ENCODE peak calls at places on chromosomes 3 and 15, in ten cellular contexts. One of them, this sample, is unnamed.

GRCh38 chr3:184377882-184378445 is at the start of gene THPO:
- DNase-seq in retina: no peak
- DNase-seq in WERI-Rb-1: peak
- DNase-seq in left ventricle myocardium superior: no peak
- DNase-seq in sigmoid colon: peak
- DNase-seq in neural crest cell: no peak
- DNase-seq in MM.1S: no peak
- DNase-seq in GM13976: no peak
- DNase-seq in left cardiac atrium: no peak
- DNase-seq in ureter: no peak
- DNase-seq in this sample: no peak

GRCh38 chr15:69082556-69082955 is 68.1 kb downstream of the NOX5 start:
- DNase-seq in retina: no peak
- DNase-seq in WERI-Rb-1: no peak
- DNase-seq in left ventricle myocardium superior: no peak
- DNase-seq in sigmoid colon: no peak
- DNase-seq in neural crest cell: no peak
- DNase-seq in MM.1S: no peak
- DNase-seq in GM13976: no peak
- DNase-seq in left cardiac atrium: no peak
- DNase-seq in ureter: no peak
- DNase-seq in this sample: no peak

GRCh38 chr3:115164374-115165221 is 17.5 kb upstream of the ZBTB20 start:
- DNase-seq in retina: no peak
- DNase-seq in WERI-Rb-1: no peak
- DNase-seq in left ventricle myocardium superior: no peak
- DNase-seq in sigmoid colon: no peak
- DNase-seq in neural crest cell: no peak
- DNase-seq in MM.1S: no peak
- DNase-seq in GM13976: no peak
- DNase-seq in left cardiac atrium: no peak
- DNase-seq in ureter: no peak
- DNase-seq in this sample: no peak

GRCh38 chr15:77527164-77527778 is 105.4 kb downstream of the LINGO1 start:
- DNase-seq in retina: peak
- DNase-seq in WERI-Rb-1: peak
- DNase-seq in left ventricle myocardium superior: peak
- DNase-seq in sigmoid colon: peak
- DNase-seq in neural crest cell: peak
- DNase-seq in MM.1S: no peak
- DNase-seq in GM13976: no peak
- DNase-seq in left cardiac atrium: peak
- DNase-seq in ureter: peak
- DNase-seq in this sample: peak

GRCh38 chr3:62621171-62621570 is 247.8 kb upstream of the FEZF2 start:
- DNase-seq in retina: no peak
- DNase-seq in WERI-Rb-1: no peak
- DNase-seq in left ventricle myocardium superior: no peak
- DNase-seq in sigmoid colon: no peak
- DNase-seq in neural crest cell: no peak
- DNase-seq in MM.1S: no peak
- DNase-seq in GM13976: no peak
- DNase-seq in left cardiac atrium: no peak
- DNase-seq in ureter: no peak
- DNase-seq in this sample: no peak

GRCh38 chr3:130850044-130850797 is 43.7 kb upstream of the ATP2C1 start:
- DNase-seq in retina: no peak
- DNase-seq in WERI-Rb-1: no peak
- DNase-seq in left ventricle myocardium superior: no peak
- DNase-seq in sigmoid colon: no peak
- DNase-seq in neural crest cell: no peak
- DNase-seq in MM.1S: peak
- DNase-seq in GM13976: peak
- DNase-seq in left cardiac atrium: peak
- DNase-seq in ureter: no peak
- DNase-seq in this sample: peak

GRCh38 chr3:195032106-195032759 is 238.7 kb downstream of the XXYLT1 start:
- DNase-seq in retina: no peak
- DNase-seq in WERI-Rb-1: no peak
- DNase-seq in left ventricle myocardium superior: no peak
- DNase-seq in sigmoid colon: no peak
- DNase-seq in neural crest cell: no peak
- DNase-seq in MM.1S: no peak
- DNase-seq in GM13976: no peak
- DNase-seq in left cardiac atrium: no peak
- DNase-seq in ureter: no peak
- DNase-seq in this sample: no peak

GRCh38 chr15:50252556-50252955 is 13.0 kb downstream of the HDC start:
- DNase-seq in retina: no peak
- DNase-seq in WERI-Rb-1: no peak
- DNase-seq in left ventricle myocardium superior: no peak
- DNase-seq in sigmoid colon: no peak
- DNase-seq in neural crest cell: no peak
- DNase-seq in MM.1S: no peak
- DNase-seq in GM13976: no peak
- DNase-seq in left cardiac atrium: no peak
- DNase-seq in ureter: no peak
- DNase-seq in this sample: no peak

GRCh38 chr15:63234479-63234878 is 42.9 kb upstream of the APH1B start:
- DNase-seq in retina: no peak
- DNase-seq in WERI-Rb-1: no peak
- DNase-seq in left ventricle myocardium superior: peak
- DNase-seq in sigmoid colon: peak
- DNase-seq in neural crest cell: no peak
- DNase-seq in MM.1S: no peak
- DNase-seq in GM13976: no peak
- DNase-seq in left cardiac atrium: peak
- DNase-seq in ureter: peak
- DNase-seq in this sample: no peak

GRCh38 chr15:62419206-62419605 is 254.1 kb upstream of the C2CD4B start:
- DNase-seq in retina: no peak
- DNase-seq in WERI-Rb-1: no peak
- DNase-seq in left ventricle myocardium superior: no peak
- DNase-seq in sigmoid colon: no peak
- DNase-seq in neural crest cell: no peak
- DNase-seq in MM.1S: no peak
- DNase-seq in GM13976: no peak
- DNase-seq in left cardiac atrium: no peak
- DNase-seq in ureter: no peak
- DNase-seq in this sample: no peak

GRCh38 chr3:106183762-106184391 is 315.1 kb upstream of the CBLB start:
- DNase-seq in retina: no peak
- DNase-seq in WERI-Rb-1: no peak
- DNase-seq in left ventricle myocardium superior: no peak
- DNase-seq in sigmoid colon: no peak
- DNase-seq in neural crest cell: no peak
- DNase-seq in MM.1S: no peak
- DNase-seq in GM13976: no peak
- DNase-seq in left cardiac atrium: no peak
- DNase-seq in ureter: no peak
- DNase-seq in this sample: no peak

GRCh38 chr3:23442598-23443383 is 239.7 kb downstream of the UBE2E2 start:
- DNase-seq in retina: no peak
- DNase-seq in WERI-Rb-1: no peak
- DNase-seq in left ventricle myocardium superior: no peak
- DNase-seq in sigmoid colon: no peak
- DNase-seq in neural crest cell: no peak
- DNase-seq in MM.1S: peak
- DNase-seq in GM13976: peak
- DNase-seq in left cardiac atrium: no peak
- DNase-seq in ureter: no peak
- DNase-seq in this sample: no peak

GRCh38 chr3:183253364-183253960 is 409 bp downstream of the B3GNT5 start:
- DNase-seq in retina: peak
- DNase-seq in WERI-Rb-1: peak
- DNase-seq in left ventricle myocardium superior: peak
- DNase-seq in sigmoid colon: peak
- DNase-seq in neural crest cell: peak
- DNase-seq in MM.1S: no peak
- DNase-seq in GM13976: peak
- DNase-seq in left cardiac atrium: peak
- DNase-seq in ureter: peak
- DNase-seq in this sample: peak

GRCh38 chr15:37995461-37996347 is 61.3 kb downstream of the TMCO5A start:
- DNase-seq in retina: peak
- DNase-seq in WERI-Rb-1: no peak
- DNase-seq in left ventricle myocardium superior: no peak
- DNase-seq in sigmoid colon: no peak
- DNase-seq in neural crest cell: peak
- DNase-seq in MM.1S: peak
- DNase-seq in GM13976: no peak
- DNase-seq in left cardiac atrium: peak
- DNase-seq in ureter: no peak
- DNase-seq in this sample: peak

GRCh38 chr3:123805504-123805903 is 78.6 kb downstream of the MYLK start:
- DNase-seq in retina: no peak
- DNase-seq in WERI-Rb-1: no peak
- DNase-seq in left ventricle myocardium superior: no peak
- DNase-seq in sigmoid colon: no peak
- DNase-seq in neural crest cell: no peak
- DNase-seq in MM.1S: no peak
- DNase-seq in GM13976: no peak
- DNase-seq in left cardiac atrium: no peak
- DNase-seq in ureter: no peak
- DNase-seq in this sample: no peak

GRCh38 chr3:161239700-161240099 is 18.6 kb downstream of the NMD3 start:
- DNase-seq in retina: no peak
- DNase-seq in WERI-Rb-1: no peak
- DNase-seq in left ventricle myocardium superior: no peak
- DNase-seq in sigmoid colon: no peak
- DNase-seq in neural crest cell: no peak
- DNase-seq in MM.1S: no peak
- DNase-seq in GM13976: no peak
- DNase-seq in left cardiac atrium: no peak
- DNase-seq in ureter: no peak
- DNase-seq in this sample: no peak

GRCh38 chr3:38186781-38187180 is 21.4 kb downstream of the OXSR1 start:
- DNase-seq in retina: no peak
- DNase-seq in WERI-Rb-1: no peak
- DNase-seq in left ventricle myocardium superior: no peak
- DNase-seq in sigmoid colon: no peak
- DNase-seq in neural crest cell: no peak
- DNase-seq in MM.1S: no peak
- DNase-seq in GM13976: no peak
- DNase-seq in left cardiac atrium: no peak
- DNase-seq in ureter: no peak
- DNase-seq in this sample: no peak

GRCh38 chr3:124696011-124696410 is 34.2 kb upstream of the UMPS start:
- DNase-seq in retina: no peak
- DNase-seq in WERI-Rb-1: no peak
- DNase-seq in left ventricle myocardium superior: no peak
- DNase-seq in sigmoid colon: no peak
- DNase-seq in neural crest cell: no peak
- DNase-seq in MM.1S: no peak
- DNase-seq in GM13976: no peak
- DNase-seq in left cardiac atrium: no peak
- DNase-seq in ureter: no peak
- DNase-seq in this sample: no peak